ENCODE peak calls at places on chromosome 13, in five cellular contexts. L, E, M, F and H are unnamed samples.

GRCh38 chr13:83325454-83325853 is 556.8 kb downstream of the SLITRK1 start:
- DNase-seq in M (peak; percentile 90), L (peak; percentile 46), F (no peak), E (no peak), H (peak; percentile 57)

GRCh38 chr13:35600137-35600536 is 123.6 kb upstream of the MAB21L1 start:
- DNase-seq in F (no peak), E (no peak), L (peak; percentile 58), M (no peak), H (no peak)

GRCh38 chr13:44565881-44566280 is 10.2 kb downstream of the TSC22D1 start:
- DNase-seq in F (no peak), L (no peak), M (peak; percentile 37), E (no peak), H (no peak)

GRCh38 chr13:102757006-102757405 is 16.6 kb downstream of the TEX30 start:
- DNase-seq in E (no peak), L (no peak), F (no peak), M (no peak), H (no peak)

GRCh38 chr13:77477299-77477848 is 58.1 kb upstream of the SCEL start:
- DNase-seq in M (no peak), F (no peak), E (no peak), L (no peak), H (no peak)

GRCh38 chr13:27117947-27118346 is 53.7 kb downstream of the USP12 start:
- DNase-seq in F (no peak), E (no peak), L (no peak), M (no peak), H (no peak)

GRCh38 chr13:41700790-41701310 is 243.5 kb downstream of the RGCC start:
- DNase-seq in E (no peak), F (peak; percentile 85), L (peak; percentile 28), M (peak; percentile 83), H (peak; percentile 43)

GRCh38 chr13:113489549-113490495 is 689 bp downstream of the DCUN1D2 start:
- DNase-seq in F (peak; percentile 24), M (peak; percentile 73), E (no peak), L (peak; percentile 15), H (peak; percentile 5)

GRCh38 chr13:39557285-39557955 is 45.6 kb downstream of the LHFPL6 start:
- DNase-seq in L (no peak), F (no peak), M (no peak), E (no peak), H (no peak)

GRCh38 chr13:98320561-98321105 is 143.6 kb upstream of the RNF113B start:
- DNase-seq in F (no peak), M (no peak), E (no peak), L (no peak), H (no peak)

GRCh38 chr13:96104516-96104915 is 14.6 kb downstream of the HS6ST3 start:
- DNase-seq in F (no peak), L (no peak), M (no peak), E (no peak), H (no peak)

GRCh38 chr13:106657104-106657503 is 89.2 kb upstream of the ARGLU1 start:
- DNase-seq in F (no peak), M (no peak), L (no peak), E (no peak), H (no peak)

GRCh38 chr13:49086711-49087110 is 111.0 kb downstream of the FNDC3A start:
- DNase-seq in L (no peak), E (no peak), M (peak; percentile 74), F (peak; percentile 63), H (no peak)

GRCh38 chr13:33328691-33329090 is 43.1 kb upstream of the STARD13 start:
- DNase-seq in F (peak; percentile 12), M (peak; percentile 45), L (no peak), E (no peak), H (no peak)

GRCh38 chr13:108226184-108226583 is 8.0 kb downstream of the ABHD13 start:
- DNase-seq in L (no peak), E (no peak), M (no peak), F (no peak), H (no peak)

GRCh38 chr13:95301947-95302386 is 716 bp upstream of the ABCC4 start:
- DNase-seq in M (no peak), E (no peak), L (peak; percentile 40), F (no peak), H (no peak)

GRCh38 chr13:113653264-113654174 is 4.5 kb downstream of the ATP4B start:
- DNase-seq in E (no peak), L (no peak), F (peak; percentile 8), M (no peak), H (no peak)